ENCODE peak calls at places on chromosome 1, in six cellular contexts. I is H1, D is A549, L is SK-N-SH, T is upper lobe of left lung, G is HepG2. X is an unnamed sample.

GRCh38 chr1:241592273-241592958 is 47.8 kb downstream of the CHML start:
- DNase-seq in I (no peak), D (no peak), L (no peak), T (no peak), G (no peak), X (no peak)

GRCh38 chr1:10897321-10897980 is 101.0 kb upstream of the CASZ1 start:
- DNase-seq in I (no peak), D (no peak), L (no peak), T (no peak), G (no peak), X (no peak)

GRCh38 chr1:67855944-67856343 is 22.7 kb upstream of the GNG12 start:
- DNase-seq in I (no peak), D (no peak), L (no peak), T (no peak), G (no peak), X (no peak)

GRCh38 chr1:3995141-3995780 is 95.2 kb upstream of the C1orf174 start:
- DNase-seq in I (no peak), D (no peak), L (no peak), T (no peak), G (no peak), X (no peak)

GRCh38 chr1:235721982-235722381 is 72.4 kb upstream of the GNG4 start:
- DNase-seq in I (no peak), D (no peak), L (no peak), T (no peak), G (no peak), X (no peak)

GRCh38 chr1:94790246-94790645 is 29.9 kb upstream of the SLC44A3 start:
- DNase-seq in I (no peak), D (no peak), L (no peak), T (no peak), G (no peak), X (no peak)

GRCh38 chr1:204506969-204507316 is 9.3 kb upstream of the MDM4 start:
- DNase-seq in I (peak; percentile 71), D (peak; percentile 35), L (peak; percentile 43), T (peak; percentile 84), G (peak; percentile 85), X (peak; percentile 98)

GRCh38 chr1:179369751-179370341 is 4.1 kb downstream of the AXDND1 start:
- DNase-seq in I (peak; percentile 1), D (peak; percentile 62), L (peak; percentile 63), T (no peak), G (peak; percentile 53), X (no peak)

GRCh38 chr1:165930961-165931360 is 103.5 kb downstream of the UCK2 start:
- DNase-seq in I (no peak), D (no peak), L (no peak), T (no peak), G (no peak), X (no peak)

GRCh38 chr1:212186427-212187207 is 98.6 kb upstream of the PPP2R5A start:
- DNase-seq in I (no peak), D (no peak), L (no peak), T (no peak), G (no peak), X (no peak)

GRCh38 chr1:15060104-15060503 is 93.4 kb upstream of the TMEM51 start:
- DNase-seq in I (no peak), D (no peak), L (no peak), T (no peak), G (no peak), X (no peak)

GRCh38 chr1:205744403-205744802 is 5.6 kb downstream of the NUCKS1 start:
- DNase-seq in I (no peak), D (no peak), L (no peak), T (no peak), G (no peak), X (no peak)

GRCh38 chr1:188027613-188028012 is 1198.9 kb downstream of the PLA2G4A start:
- DNase-seq in I (no peak), D (peak; percentile 25), L (no peak), T (no peak), G (no peak), X (no peak)

GRCh38 chr1:218674280-218674773 is 329.2 kb downstream of the TGFB2 start:
- DNase-seq in I (peak; percentile 77), D (peak; percentile 48), L (no peak), T (peak; percentile 40), G (peak; percentile 68), X (peak; percentile 14)

GRCh38 chr1:106268070-106268469 is 788.4 kb upstream of the PRMT6 start:
- DNase-seq in I (no peak), D (no peak), L (no peak), T (no peak), G (peak; percentile 3), X (no peak)

GRCh38 chr1:27526569-27527222 is 36.7 kb upstream of the WASF2 start:
- DNase-seq in I (no peak), D (no peak), L (no peak), T (no peak), G (peak; percentile 54), X (no peak)

DNA sequence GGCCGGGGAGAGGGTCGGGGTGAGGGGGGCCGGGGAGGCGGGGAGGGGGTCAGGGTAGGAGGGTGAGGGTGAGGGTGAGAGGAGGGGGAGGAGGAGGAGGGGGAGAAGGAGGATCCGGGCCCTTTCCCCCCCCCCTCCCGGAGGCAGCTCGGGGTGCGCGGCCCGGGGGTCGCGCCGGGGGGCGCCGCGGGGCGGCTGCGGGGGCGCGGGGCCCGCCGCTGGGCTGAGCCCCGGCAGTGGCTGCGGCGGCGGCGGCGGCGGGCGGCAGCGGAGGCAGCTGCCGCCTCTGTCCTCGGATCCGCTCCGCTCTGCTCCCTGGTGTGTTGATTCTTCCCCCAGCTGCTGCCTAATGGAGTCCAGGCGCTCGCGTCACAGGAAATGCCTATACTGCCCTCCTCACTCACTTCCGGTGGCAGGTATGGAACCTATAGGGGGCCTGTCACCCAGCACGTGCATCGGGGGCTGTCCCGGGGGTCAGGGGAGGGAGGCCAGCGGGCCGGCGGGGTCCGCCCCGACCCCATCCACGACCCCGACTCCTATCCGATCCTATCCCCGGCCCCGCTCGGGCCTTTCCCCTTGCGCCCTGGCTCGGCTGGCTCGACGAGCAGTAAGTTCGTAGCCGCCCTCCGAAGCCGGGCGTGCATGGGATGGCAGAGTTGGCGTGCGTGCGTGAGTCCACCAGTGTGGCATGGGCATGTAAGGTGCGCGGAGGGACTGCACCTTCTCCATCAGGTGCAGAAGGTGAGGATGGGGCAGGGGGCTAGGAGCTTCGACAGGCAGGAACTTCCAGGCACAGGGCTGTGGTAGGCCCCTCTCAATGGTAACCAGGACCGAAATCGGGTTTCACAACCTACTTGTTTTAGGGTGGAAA is at the start of gene WDR26:
- DNase-seq in I (no peak), D (peak; percentile 96), L (peak; percentile 95), T (peak; percentile 89), G (peak; percentile 89), X (peak; percentile 57)
- TF ChIP-seq CTCF in I (no peak), D (no peak), L (peak; percentile 22), T (peak; percentile 43), G (peak; percentile 44), X (no peak)

DNA sequence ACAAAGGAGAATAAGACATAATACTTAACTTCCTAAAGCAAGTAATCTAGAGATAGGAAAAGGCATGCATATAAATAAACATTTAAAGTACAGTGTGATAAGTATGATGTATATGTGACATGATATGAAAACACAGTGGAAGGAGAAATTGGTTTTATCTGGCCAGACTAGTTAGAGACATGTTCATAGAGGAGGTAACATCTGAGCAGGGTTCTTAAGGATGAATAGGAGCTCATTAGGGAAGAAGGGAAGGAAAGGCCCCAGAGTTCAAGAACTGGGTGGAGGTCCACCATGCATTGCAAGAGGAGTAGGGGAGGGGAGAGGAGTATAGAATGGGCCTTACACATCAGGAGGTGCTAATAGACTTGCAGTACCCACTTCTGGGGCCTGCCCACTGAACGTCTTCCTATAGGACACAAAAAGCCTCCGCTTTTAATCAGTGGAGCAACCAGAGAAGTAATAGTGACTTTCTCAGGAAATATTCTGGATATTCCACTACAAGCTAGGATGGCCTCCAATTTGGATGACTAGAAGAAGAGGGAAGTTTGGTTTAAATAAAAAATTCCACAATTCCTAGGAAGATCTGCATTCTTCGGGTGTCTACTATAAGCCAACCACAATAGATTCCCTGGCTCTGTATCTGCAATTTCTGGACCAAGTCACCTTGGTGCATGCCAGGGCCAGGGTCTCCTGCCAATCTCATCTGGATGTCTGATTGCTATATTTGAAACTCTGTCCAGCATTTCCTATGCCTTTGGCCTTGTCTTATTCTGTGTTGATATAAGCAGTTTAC is 41.9 kb downstream of the NGF start:
- DNase-seq in I (no peak), D (no peak), L (no peak), T (no peak), G (no peak), X (no peak)
- TF ChIP-seq EP300 in I (no peak), D (no peak), L (no peak), T (no peak), G (no peak), X (no peak)

DNA sequence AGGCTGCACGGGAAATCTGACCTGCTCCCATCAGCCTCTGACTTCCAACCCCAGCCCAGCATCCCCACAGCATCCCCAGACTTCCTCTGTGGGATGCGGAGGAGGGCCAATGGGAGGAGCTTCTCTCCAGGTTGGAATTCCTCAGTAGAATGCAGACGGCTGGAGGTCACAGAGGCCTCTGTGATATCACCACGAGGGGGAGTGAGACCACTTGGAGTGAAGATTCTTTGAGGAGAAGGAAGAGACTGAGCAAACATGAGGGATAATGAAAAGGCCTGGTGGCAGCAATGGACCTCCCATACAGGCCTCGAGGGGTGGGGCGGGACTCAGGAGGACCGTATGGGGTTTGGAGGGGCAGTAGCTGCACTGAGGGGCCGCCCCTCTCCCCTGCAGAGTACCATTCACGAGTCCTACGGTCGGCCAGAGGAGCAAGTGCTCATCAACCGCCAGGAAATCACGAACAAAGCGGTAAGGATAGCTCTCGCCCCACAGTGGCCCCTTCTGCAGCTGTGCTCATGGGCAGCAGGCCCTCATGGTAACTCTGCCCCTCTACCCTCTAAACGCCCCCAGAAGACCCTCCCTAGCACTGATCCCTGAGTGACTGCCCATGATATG is at the start of gene CATSPER4:
- DNase-seq in I (peak; percentile 49), D (peak; percentile 57), L (no peak), T (no peak), G (peak; percentile 54), X (no peak)
- TF ChIP-seq CTCF in I (peak; percentile 64), D (no peak), L (peak; percentile 28), T (no peak), G (peak; percentile 68), X (no peak)

GRCh38 chr1:221708987-221709386 is 32.9 kb downstream of the DUSP10 start:
- DNase-seq in I (no peak), D (peak; percentile 41), L (peak; percentile 18), T (peak; percentile 35), G (peak; percentile 85), X (no peak)

GRCh38 chr1:221706862-221707582 is 34.9 kb downstream of the DUSP10 start:
- DNase-seq in I (no peak), D (no peak), L (no peak), T (no peak), G (no peak), X (no peak)

GRCh38 chr1:221709854-221710253 is 32.0 kb downstream of the DUSP10 start:
- DNase-seq in I (no peak), D (no peak), L (no peak), T (no peak), G (no peak), X (no peak)

GRCh38 chr1:221706191-221706590 is 35.7 kb downstream of the DUSP10 start:
- DNase-seq in I (no peak), D (no peak), L (no peak), T (no peak), G (no peak), X (no peak)

DNA sequence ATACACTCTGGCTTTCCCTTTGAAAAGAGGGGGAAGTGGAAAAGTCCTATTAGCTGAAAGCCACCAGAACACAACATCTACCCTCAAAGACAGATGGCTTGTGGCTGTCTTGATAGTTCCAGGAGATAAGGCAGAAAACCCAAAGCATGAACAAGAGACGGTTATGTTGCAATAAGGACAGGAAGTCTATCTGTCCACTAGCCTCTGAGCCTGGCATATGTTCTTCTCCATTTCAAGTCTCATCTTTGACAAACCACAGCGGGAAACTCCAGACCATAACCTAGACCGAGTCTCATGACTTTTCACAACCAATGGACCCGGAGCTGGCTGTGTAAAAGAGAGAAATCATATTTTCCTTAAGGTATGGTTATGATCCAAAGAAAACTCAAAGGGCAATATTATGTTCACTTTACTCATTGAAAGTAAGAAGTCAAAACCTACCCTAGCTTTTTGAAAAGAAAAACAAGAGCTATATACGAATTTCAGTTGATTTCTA is 33.8 kb downstream of the DUSP10 start:
- DNase-seq in I (no peak), D (no peak), L (peak; percentile 57), T (peak; percentile 49), G (no peak), X (peak; percentile 45)
- TF ChIP-seq EP300 in I (no peak), D (no peak), L (peak; percentile 33), T (peak; percentile 24), G (no peak), X (peak; percentile 75)